ENCODE peak calls at places on chromosomes 11 and 22, in four cellular contexts. Z is globus pallidus; H is activated CD4-positive, alpha-beta T cell treated with anti-CD3 and anti-CD28 coated beads for 24 hours; B is NCI-H2171 treated with DMSO at 0.1 percent for 48 hours. R is an unnamed sample.

GRCh38 chr11:66882540-66882939 is 25.7 kb downstream of the LRFN4 start:
- DNase-seq in Z (peak), H (no peak), B (peak), R (peak)

GRCh38 chr22:41565403-41566054 is 4.7 kb downstream of the CSDC2 start:
- DNase-seq in Z (no peak), H (no peak), B (peak), R (no peak)

GRCh38 chr22:29348956-29349355 is 33.5 kb upstream of the RASL10A start:
- DNase-seq in Z (no peak), H (no peak), B (no peak), R (no peak)

GRCh38 chr11:45852018-45852711 is 4.9 kb downstream of the CRY2 start:
- DNase-seq in Z (peak), H (no peak), B (no peak), R (peak)

GRCh38 chr11:80860632-80861031 is 1419.8 kb upstream of the TENM4 start:
- DNase-seq in Z (no peak), H (no peak), B (no peak), R (no peak)

GRCh38 chr11:110431212-110432073 is 1.7 kb downstream of the FDX1 start:
- DNase-seq in Z (no peak), H (no peak), B (no peak), R (peak)

GRCh38 chr11:68135161-68135560 is 14.0 kb upstream of the CHKA start:
- DNase-seq in Z (no peak), H (no peak), B (no peak), R (no peak)

GRCh38 chr11:117037279-117037951 is 60.8 kb downstream of the SIK3 start:
- DNase-seq in Z (peak), H (no peak), B (no peak), R (peak)

GRCh38 chr11:122140535-122140934 is 24.5 kb upstream of the BLID start:
- DNase-seq in Z (no peak), H (no peak), B (no peak), R (no peak)

GRCh38 chr11:115324569-115325432 is 179.4 kb downstream of the CADM1 start:
- DNase-seq in Z (peak), H (no peak), B (peak), R (peak)

GRCh38 chr11:9351956-9352355 is 32.5 kb upstream of the IPO7 start:
- DNase-seq in Z (no peak), H (no peak), B (no peak), R (no peak)

GRCh38 chr11:63530021-63530420 is 6.6 kb upstream of the PLAAT4 start:
- DNase-seq in Z (peak), H (no peak), B (no peak), R (peak)

GRCh38 chr11:19628018-19628417 is 84.6 kb upstream of the NAV2 start:
- DNase-seq in Z (no peak), H (no peak), B (no peak), R (no peak)

GRCh38 chr11:48154162-48154561 is 62.4 kb upstream of the OR4B1 start:
- DNase-seq in Z (no peak), H (no peak), B (no peak), R (no peak)

GRCh38 chr11:882593-882992 is 28.0 kb downstream of the CHID1 start:
- DNase-seq in Z (no peak), H (no peak), B (no peak), R (no peak)

GRCh38 chr22:30881361-30882180 is 87.0 kb downstream of the MORC2 start:
- DNase-seq in Z (no peak), H (no peak), B (no peak), R (no peak)

GRCh38 chr11:71255323-71255722 is 2.9 kb upstream of the SHANK2 start:
- DNase-seq in Z (no peak), H (no peak), B (peak), R (no peak)

GRCh38 chr11:69947772-69948255 is 128.6 kb upstream of the FGF3 start:
- DNase-seq in Z (no peak), H (no peak), B (no peak), R (no peak)

GRCh38 chr22:48925450-48925849 is 902.2 kb downstream of the BRD1 start:
- DNase-seq in Z (no peak), H (no peak), B (peak), R (no peak)

GRCh38 chr22:40396882-40397281 is 26.5 kb downstream of the SGSM3 start:
- DNase-seq in Z (no peak), H (no peak), B (peak), R (no peak)